ENCODE peak calls at places on chromosomes 1 and 21, in eight cellular contexts. X, P, L, E, R, K, J and V are unnamed samples.

GRCh38 chr21:27837933-27838332 is 871.0 kb upstream of the ADAMTS5 start:
- DNase-seq in X (no peak), P (no peak), L (no peak), E (no peak), R (no peak), K (no peak), J (no peak), V (no peak)

GRCh38 chr1:29238601-29238964 is 2.3 kb downstream of the PTPRU start:
- DNase-seq in X (no peak), P (no peak), L (no peak), E (no peak), R (no peak), K (no peak), J (peak; percentile 29), V (no peak)

GRCh38 chr1:200243042-200243437 is 166.8 kb downstream of the ZNF281 start:
- DNase-seq in X (no peak), P (no peak), L (no peak), E (no peak), R (no peak), K (no peak), J (no peak), V (no peak)

GRCh38 chr1:3427711-3428704 is 26.5 kb upstream of the ARHGEF16 start:
- DNase-seq in X (no peak), P (no peak), L (no peak), E (no peak), R (no peak), K (no peak), J (no peak), V (no peak)

GRCh38 chr1:26190373-26190987 is at the start of gene CATSPER4:
- DNase-seq in X (peak; percentile 44), P (no peak), L (no peak), E (no peak), R (no peak), K (no peak), J (no peak), V (no peak)

GRCh38 chr1:226366290-226366689 is 41.6 kb downstream of the PARP1 start:
- DNase-seq in X (no peak), P (no peak), L (no peak), E (no peak), R (no peak), K (no peak), J (no peak), V (no peak)

GRCh38 chr1:227805606-227806197 is 9.8 kb upstream of the PRSS38 start:
- DNase-seq in X (peak; percentile 72), P (no peak), L (no peak), E (no peak), R (no peak), K (no peak), J (peak; percentile 79), V (no peak)

GRCh38 chr1:29984544-29985375 is 738.6 kb downstream of the MATN1 start:
- DNase-seq in X (no peak), P (peak; percentile 47), L (no peak), E (no peak), R (peak; percentile 28), K (no peak), J (no peak), V (no peak)

GRCh38 chr1:58884706-58885661 is 101.1 kb upstream of the JUN start:
- DNase-seq in X (no peak), P (peak; percentile 73), L (no peak), E (no peak), R (peak; percentile 61), K (peak; percentile 67), J (no peak), V (peak; percentile 78)

GRCh38 chr1:91754348-91754747 is 131.6 kb downstream of the TGFBR3 start:
- DNase-seq in X (no peak), P (no peak), L (no peak), E (peak; percentile 36), R (no peak), K (no peak), J (no peak), V (no peak)

GRCh38 chr1:178119623-178120022 is 25.7 kb downstream of the RASAL2 start:
- DNase-seq in X (no peak), P (peak; percentile 44), L (no peak), E (no peak), R (no peak), K (no peak), J (no peak), V (no peak)

GRCh38 chr1:114153621-114154145 is at the start of gene SYT6:
- DNase-seq in X (no peak), P (no peak), L (peak; percentile 4), E (no peak), R (no peak), K (no peak), J (no peak), V (no peak)

GRCh38 chr1:235864965-235865525 is 1.7 kb downstream of the LYST start:
- DNase-seq in X (no peak), P (no peak), L (no peak), E (no peak), R (no peak), K (no peak), J (no peak), V (no peak)

GRCh38 chr1:70719164-70719563 is 308.1 kb downstream of the CTH start:
- DNase-seq in X (no peak), P (no peak), L (no peak), E (no peak), R (no peak), K (no peak), J (no peak), V (no peak)

GRCh38 chr1:110749960-110750359 is 75.2 kb upstream of the KCNA3 start:
- DNase-seq in X (no peak), P (no peak), L (no peak), E (no peak), R (no peak), K (no peak), J (no peak), V (no peak)

DNA sequence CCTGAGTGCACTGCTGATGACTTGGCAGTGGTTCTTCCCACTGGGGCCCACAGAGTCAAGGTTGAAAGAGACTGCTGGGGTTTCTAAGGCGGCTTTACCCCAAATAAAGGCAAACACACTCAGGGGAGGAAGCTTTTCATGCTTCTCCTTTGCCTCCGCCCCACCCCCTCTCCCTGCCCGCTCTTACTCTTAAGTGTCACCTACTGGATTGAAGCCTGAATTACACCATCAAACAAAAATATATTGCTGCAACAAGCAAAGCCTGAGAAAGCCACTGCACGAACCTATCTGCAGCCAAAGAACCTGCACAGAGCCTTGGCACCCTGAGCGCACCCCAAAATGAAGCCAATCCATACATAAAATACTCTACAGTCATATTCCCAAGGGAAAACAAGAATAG is 63.1 kb downstream of the PTGFR start:
- DNase-seq in X (peak; percentile 10), P (peak; percentile 9), L (no peak), E (peak; percentile 3), R (no peak), K (no peak), J (no peak), V (no peak)
- TF ChIP-seq CTCF in X (no peak), P (no peak), L (peak; percentile 33), E (no peak), R (no peak), K (no peak), J (no peak), V (no peak)

GRCh38 chr1:108512239-108513071 is 47.4 kb upstream of the EEIG2 start:
- DNase-seq in X (peak; percentile 34), P (no peak), L (no peak), E (no peak), R (no peak), K (no peak), J (no peak), V (no peak)

GRCh38 chr1:108513114-108513513 is 46.8 kb upstream of the EEIG2 start:
- DNase-seq in X (no peak), P (no peak), L (no peak), E (no peak), R (no peak), K (no peak), J (no peak), V (no peak)

DNA sequence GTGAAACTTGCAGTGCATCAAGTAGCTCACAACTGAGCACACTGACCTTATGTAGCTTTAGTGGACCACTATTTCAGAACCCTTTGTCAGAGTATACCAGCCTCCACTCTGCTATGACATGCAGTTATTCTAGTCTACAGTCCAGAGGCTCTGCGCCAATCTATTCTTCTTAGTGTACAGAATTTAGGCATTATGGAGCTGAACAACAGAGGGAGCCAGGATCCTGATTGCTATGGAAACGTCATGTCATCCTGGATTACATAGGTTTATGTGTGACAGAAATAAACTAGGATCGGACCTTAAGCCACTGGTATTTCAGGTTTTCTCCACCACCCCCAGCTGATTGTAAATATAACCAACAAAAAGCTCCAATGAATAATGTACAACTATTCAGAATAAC is 48.1 kb upstream of the EEIG2 start:
- DNase-seq in X (peak; percentile 6), P (no peak), L (no peak), E (no peak), R (no peak), K (no peak), J (no peak), V (no peak)
- TF ChIP-seq CTCF in X (no peak), P (no peak), L (no peak), E (no peak), R (no peak), K (no peak), J (no peak), V (peak; percentile 8)

DNA sequence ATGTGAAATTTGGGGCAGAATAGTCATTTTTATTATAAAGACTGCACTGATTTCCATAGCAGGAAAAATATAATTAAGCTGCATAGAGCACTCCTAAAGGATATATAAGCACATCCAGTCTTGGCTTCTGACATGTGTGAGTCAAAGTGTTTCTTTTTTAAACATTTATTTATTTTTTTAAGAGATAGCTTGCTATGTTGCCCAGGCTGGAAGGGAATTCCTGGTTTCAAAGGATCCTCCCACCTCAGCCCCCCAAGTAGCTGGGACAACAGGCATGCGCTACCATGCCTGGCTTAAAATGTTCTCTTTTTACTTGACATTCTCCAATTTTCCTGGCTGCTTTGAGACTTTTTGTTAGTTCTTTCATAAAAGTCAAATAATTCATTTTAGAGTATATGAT is 126.1 kb downstream of the HMCN1 start:
- DNase-seq in X (no peak), P (no peak), L (no peak), E (no peak), R (no peak), K (no peak), J (no peak), V (no peak)
- TF ChIP-seq CTCF in X (no peak), P (no peak), L (no peak), E (no peak), R (no peak), K (no peak), J (no peak), V (no peak)

GRCh38 chr1:9792156-9793042 is 31.4 kb downstream of the CLSTN1 start:
- DNase-seq in X (no peak), P (no peak), L (no peak), E (no peak), R (no peak), K (no peak), J (no peak), V (no peak)
- TF ChIP-seq CTCF in X (no peak), P (no peak), L (no peak), E (no peak), R (no peak), K (peak; percentile 19), J (no peak), V (peak; percentile 51)